ENCODE peak calls at places on chromosome 19, in four cellular contexts. One of them, this sample, is unnamed.

GRCh38 chr19:48963371-48964204 is 1.5 kb upstream of the FTL start:
- DNase-seq in thoracic aorta: peak; percentile 33
- DNase-seq in aorta: peak; percentile 89
- DNase-seq in fibroblast of the aortic adventitia: peak; percentile 73
- DNase-seq in this sample: peak; percentile 83

GRCh38 chr19:55642153-55643002 is 1.1 kb upstream of the ZNF581 start:
- DNase-seq in aorta: peak; percentile 66
- DNase-seq in fibroblast of the aortic adventitia: peak; percentile 44
- DNase-seq in thoracic aorta: no peak
- DNase-seq in this sample: peak; percentile 65

GRCh38 chr19:10861118-10861651 is 10.2 kb upstream of the CARM1 start:
- DNase-seq in fibroblast of the aortic adventitia: no peak
- DNase-seq in thoracic aorta: no peak
- DNase-seq in aorta: no peak
- DNase-seq in this sample: peak; percentile 63

GRCh38 chr19:48321372-48321621 is 4.1 kb upstream of the EMP3 start:
- DNase-seq in thoracic aorta: peak; percentile 91
- DNase-seq in aorta: peak; percentile 99
- DNase-seq in fibroblast of the aortic adventitia: peak; percentile 67
- DNase-seq in this sample: peak; percentile 99

GRCh38 chr19:48858984-48859710 is 9.3 kb downstream of the PLEKHA4 start:
- DNase-seq in fibroblast of the aortic adventitia: no peak
- DNase-seq in aorta: peak; percentile 67
- DNase-seq in thoracic aorta: no peak
- DNase-seq in this sample: peak; percentile 79

GRCh38 chr19:40974633-40975037 is 16.4 kb upstream of the CYP2B6 start:
- DNase-seq in fibroblast of the aortic adventitia: peak; percentile 86
- DNase-seq in thoracic aorta: peak; percentile 31
- DNase-seq in aorta: peak; percentile 71
- DNase-seq in this sample: peak; percentile 74

GRCh38 chr19:48966541-48967345 is 1.6 kb downstream of the FTL start:
- DNase-seq in fibroblast of the aortic adventitia: peak; percentile 22
- DNase-seq in thoracic aorta: no peak
- DNase-seq in aorta: no peak
- DNase-seq in this sample: no peak

GRCh38 chr19:952680-953500 is 27.1 kb downstream of the ARID3A start:
- DNase-seq in aorta: no peak
- DNase-seq in thoracic aorta: no peak
- DNase-seq in fibroblast of the aortic adventitia: no peak
- DNase-seq in this sample: no peak

GRCh38 chr19:1400281-1401137 is 833 bp downstream of the GAMT start:
- DNase-seq in aorta: no peak
- DNase-seq in fibroblast of the aortic adventitia: no peak
- DNase-seq in thoracic aorta: no peak
- DNase-seq in this sample: no peak

GRCh38 chr19:52648336-52648990 is 10.3 kb upstream of the ZNF83 start:
- DNase-seq in fibroblast of the aortic adventitia: peak; percentile 70
- DNase-seq in aorta: no peak
- DNase-seq in thoracic aorta: no peak
- DNase-seq in this sample: no peak

GRCh38 chr19:30635026-30635985 is 263.1 kb downstream of the ZNF536 start:
- DNase-seq in fibroblast of the aortic adventitia: no peak
- DNase-seq in thoracic aorta: no peak
- DNase-seq in aorta: no peak
- DNase-seq in this sample: no peak

GRCh38 chr19:11513946-11514345 is 8.3 kb upstream of the ZNF653 start:
- DNase-seq in thoracic aorta: no peak
- DNase-seq in aorta: no peak
- DNase-seq in fibroblast of the aortic adventitia: no peak
- DNase-seq in this sample: no peak

GRCh38 chr19:4891066-4891465 is 11.6 kb downstream of the ARRDC5 start:
- DNase-seq in thoracic aorta: no peak
- DNase-seq in fibroblast of the aortic adventitia: no peak
- DNase-seq in aorta: no peak
- DNase-seq in this sample: no peak

GRCh38 chr19:4897146-4897545 is 5.5 kb downstream of the ARRDC5 start:
- DNase-seq in fibroblast of the aortic adventitia: no peak
- DNase-seq in aorta: no peak
- DNase-seq in thoracic aorta: no peak
- DNase-seq in this sample: no peak

DNA sequence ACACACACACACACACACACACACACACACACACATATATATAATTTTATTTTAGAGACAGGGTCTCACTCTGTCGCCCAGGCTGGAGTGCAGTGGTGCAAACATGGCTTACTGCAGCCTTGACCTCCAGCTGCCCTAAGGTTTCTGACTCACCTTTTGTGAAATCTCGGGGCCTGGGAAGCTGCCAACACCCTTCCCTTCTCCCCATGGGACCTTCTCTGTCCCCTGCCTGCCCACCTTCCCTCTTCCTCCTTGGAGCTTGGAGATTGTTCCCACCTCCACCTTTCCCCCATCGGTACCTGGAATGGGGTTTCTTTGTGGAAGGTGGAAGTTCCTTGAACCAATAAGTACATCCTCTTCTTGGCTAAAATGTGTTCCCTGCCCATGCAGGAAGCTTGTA is 6.3 kb downstream of the ARRDC5 start:
- DNase-seq in thoracic aorta: no peak
- DNase-seq in fibroblast of the aortic adventitia: peak; percentile 39
- DNase-seq in aorta: no peak
- DNase-seq in this sample: no peak
- H3K4me3 ChIP-seq in thoracic aorta: no peak overlapping the region
- H3K4me3 ChIP-seq in fibroblast of the aortic adventitia: no peak overlapping the region
- H3K4me3 ChIP-seq in aorta: no peak overlapping the region
- H3K4me3 ChIP-seq in this sample: no peak overlapping the region

GRCh38 chr19:2783781-2784145 is 690 bp upstream of the SGTA start:
- DNase-seq in aorta: no peak
- DNase-seq in thoracic aorta: no peak
- DNase-seq in fibroblast of the aortic adventitia: no peak
- DNase-seq in this sample: no peak
- H3K4me3 ChIP-seq in aorta: no peak overlapping the region
- H3K4me3 ChIP-seq in thoracic aorta: peak overlapping the region; percentile 88
- H3K4me3 ChIP-seq in fibroblast of the aortic adventitia: peak overlapping the region; percentile 58
- H3K4me3 ChIP-seq in this sample: peak overlapping the region; percentile 99

GRCh38 chr19:9856609-9857008 is 21.5 kb downstream of the PIN1 start:
- DNase-seq in thoracic aorta: no peak
- DNase-seq in fibroblast of the aortic adventitia: no peak
- DNase-seq in aorta: no peak
- DNase-seq in this sample: no peak

GRCh38 chr19:9857076-9857721 is 22.1 kb downstream of the PIN1 start:
- DNase-seq in fibroblast of the aortic adventitia: no peak
- DNase-seq in aorta: no peak
- DNase-seq in thoracic aorta: no peak
- DNase-seq in this sample: no peak

GRCh38 chr19:9860407-9860806 is 25.3 kb downstream of the PIN1 start:
- DNase-seq in fibroblast of the aortic adventitia: no peak
- DNase-seq in thoracic aorta: no peak
- DNase-seq in aorta: no peak
- DNase-seq in this sample: no peak

GRCh38 chr19:9858766-9859165 is 23.6 kb downstream of the PIN1 start:
- DNase-seq in fibroblast of the aortic adventitia: no peak
- DNase-seq in thoracic aorta: no peak
- DNase-seq in aorta: no peak
- DNase-seq in this sample: no peak

DNA sequence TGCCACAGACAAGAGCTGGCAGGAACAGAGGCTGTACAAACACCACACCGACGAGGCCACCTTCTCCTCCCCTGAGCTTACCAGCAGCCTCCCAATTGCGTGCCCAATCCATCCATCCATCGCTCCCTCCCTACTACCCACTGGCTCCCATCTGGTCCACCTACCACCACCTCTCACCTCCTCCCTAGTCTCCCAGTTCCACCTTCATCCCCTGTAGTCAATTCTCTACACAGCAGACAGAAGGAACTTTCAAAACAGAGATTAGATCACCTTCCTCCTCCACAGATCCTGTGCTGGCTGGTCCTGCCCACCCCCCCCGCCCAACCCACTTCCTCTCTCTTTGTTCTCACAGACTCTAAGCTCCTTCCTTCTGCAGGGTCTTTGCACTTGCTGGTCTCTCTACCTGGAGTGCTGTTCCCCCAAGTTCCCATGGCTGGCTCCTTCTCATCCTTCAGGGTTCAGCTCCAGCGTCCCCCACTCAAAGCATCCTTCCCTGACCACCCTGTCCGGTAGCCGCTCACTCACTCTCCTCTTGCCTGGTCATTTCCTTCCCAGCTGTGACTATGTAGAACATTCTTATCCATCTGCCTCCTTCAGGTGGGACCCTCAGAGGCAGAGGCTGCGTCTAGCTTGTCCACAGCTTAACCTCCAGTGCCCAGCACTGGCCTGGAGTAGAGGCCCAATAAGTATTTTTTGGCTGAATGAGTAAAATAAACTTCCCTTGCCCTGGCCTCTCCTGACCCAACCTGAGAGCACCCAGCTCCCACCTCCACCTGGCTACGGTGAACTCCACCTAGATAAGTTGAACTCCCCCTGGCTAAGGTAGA is 23.0 kb downstream of the PIN1 start:
- DNase-seq in fibroblast of the aortic adventitia: no peak
- DNase-seq in aorta: no peak
- DNase-seq in thoracic aorta: no peak
- DNase-seq in this sample: no peak
- H3K4me3 ChIP-seq in fibroblast of the aortic adventitia: no peak overlapping the region
- H3K4me3 ChIP-seq in aorta: no peak overlapping the region
- H3K4me3 ChIP-seq in thoracic aorta: no peak overlapping the region
- H3K4me3 ChIP-seq in this sample: no peak overlapping the region

DNA sequence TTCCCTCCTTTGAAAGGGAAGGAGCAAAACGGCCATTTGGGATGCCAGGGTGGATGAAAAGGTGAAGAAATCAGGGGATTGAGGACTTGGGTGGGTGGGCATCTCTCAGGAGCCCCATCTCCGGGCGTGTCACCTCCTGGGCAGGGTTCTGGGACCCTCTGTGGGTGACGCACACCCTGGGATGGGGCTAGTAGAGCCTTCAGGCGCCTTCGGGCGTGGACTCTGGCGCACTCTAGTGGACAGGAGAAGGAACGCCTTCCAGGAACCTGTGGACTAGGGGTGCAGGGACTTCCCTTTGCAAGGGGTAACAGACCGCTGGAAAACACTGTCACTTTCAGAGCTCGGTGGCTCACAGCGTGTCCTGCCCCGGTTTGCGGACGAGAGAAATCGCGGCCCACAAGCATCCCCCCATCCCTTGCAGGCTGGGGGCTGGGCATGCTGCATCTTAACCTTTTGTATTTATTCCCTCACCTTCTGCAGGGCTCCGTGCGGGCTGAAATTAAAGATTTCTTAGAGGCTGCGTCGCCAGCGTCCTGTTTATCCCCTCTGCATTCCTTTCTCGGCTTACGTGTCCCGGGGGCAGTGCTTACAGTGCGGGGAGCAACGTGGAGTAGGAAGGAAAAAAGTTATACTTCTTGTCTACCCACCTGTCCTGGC is 15.2 kb upstream of the S1PR4 start:
- DNase-seq in fibroblast of the aortic adventitia: peak; percentile 61
- DNase-seq in thoracic aorta: no peak
- DNase-seq in aorta: peak; percentile 69
- DNase-seq in this sample: peak; percentile 85
- H3K4me3 ChIP-seq in fibroblast of the aortic adventitia: no peak overlapping the region
- H3K4me3 ChIP-seq in thoracic aorta: no peak overlapping the region
- H3K4me3 ChIP-seq in aorta: no peak overlapping the region
- H3K4me3 ChIP-seq in this sample: no peak overlapping the region

GRCh38 chr19:18008814-18009213 is 844 bp downstream of the ARRDC2 start:
- DNase-seq in fibroblast of the aortic adventitia: no peak
- DNase-seq in thoracic aorta: no peak
- DNase-seq in aorta: no peak
- DNase-seq in this sample: no peak
- H3K4me3 ChIP-seq in fibroblast of the aortic adventitia: no peak overlapping the region
- H3K4me3 ChIP-seq in thoracic aorta: peak overlapping the region; percentile 76
- H3K4me3 ChIP-seq in aorta: no peak overlapping the region
- H3K4me3 ChIP-seq in this sample: peak overlapping the region; percentile 72

GRCh38 chr19:53978975-53979801 is 12.2 kb upstream of the CACNG6 start:
- DNase-seq in aorta: no peak
- DNase-seq in thoracic aorta: no peak
- DNase-seq in fibroblast of the aortic adventitia: no peak
- DNase-seq in this sample: no peak

GRCh38 chr19:53981408-53981998 is 9.9 kb upstream of the CACNG6 start:
- DNase-seq in fibroblast of the aortic adventitia: no peak
- DNase-seq in thoracic aorta: no peak
- DNase-seq in aorta: no peak
- DNase-seq in this sample: no peak

GRCh38 chr19:53977991-53978731 is 13.3 kb upstream of the CACNG6 start:
- DNase-seq in fibroblast of the aortic adventitia: peak; percentile 98
- DNase-seq in thoracic aorta: peak; percentile 3
- DNase-seq in aorta: peak; percentile 70
- DNase-seq in this sample: peak; percentile 64

GRCh38 chr19:53980553-53981407 is 10.7 kb upstream of the CACNG6 start:
- DNase-seq in fibroblast of the aortic adventitia: peak; percentile 96
- DNase-seq in thoracic aorta: no peak
- DNase-seq in aorta: no peak
- DNase-seq in this sample: no peak

DNA sequence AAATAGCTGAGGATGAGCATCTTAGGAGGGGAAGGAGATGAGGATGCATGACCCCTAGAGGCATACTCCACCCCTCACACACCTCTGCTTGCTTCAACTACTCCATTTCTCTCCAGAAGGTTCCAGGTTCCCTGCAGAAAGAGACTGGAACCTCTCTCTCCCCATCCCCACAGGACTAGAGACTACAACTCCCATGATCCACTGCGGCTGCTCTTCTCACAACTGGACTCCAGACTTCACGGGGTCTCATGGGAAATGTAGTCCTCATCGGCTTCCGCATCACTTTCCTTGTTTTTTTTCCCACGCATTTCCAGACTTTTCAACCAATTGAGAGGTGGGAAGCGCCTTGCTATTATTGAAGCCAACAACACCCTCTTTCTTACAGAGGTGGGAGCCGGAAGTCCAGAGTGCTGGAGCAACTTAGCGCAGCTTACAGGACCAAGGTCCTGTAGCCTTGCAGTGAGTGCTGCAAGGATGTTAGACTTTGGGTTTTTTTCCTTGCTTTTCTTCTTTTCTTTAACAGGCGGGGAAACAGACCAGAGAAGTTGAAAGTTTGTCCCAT is 13.9 kb upstream of the CACNG6 start:
- DNase-seq in thoracic aorta: peak; percentile 62
- DNase-seq in fibroblast of the aortic adventitia: peak; percentile 93
- DNase-seq in aorta: peak; percentile 85
- DNase-seq in this sample: peak; percentile 72
- H3K4me3 ChIP-seq in thoracic aorta: peak overlapping the region; percentile 68
- H3K4me3 ChIP-seq in fibroblast of the aortic adventitia: peak overlapping the region; percentile 70
- H3K4me3 ChIP-seq in aorta: peak overlapping the region; percentile 4
- H3K4me3 ChIP-seq in this sample: peak overlapping the region; percentile 40

GRCh38 chr19:15175609-15176008 is 25.2 kb downstream of the NOTCH3 start:
- DNase-seq in fibroblast of the aortic adventitia: no peak
- DNase-seq in aorta: no peak
- DNase-seq in thoracic aorta: no peak
- DNase-seq in this sample: no peak
- H3K4me3 ChIP-seq in fibroblast of the aortic adventitia: no peak overlapping the region
- H3K4me3 ChIP-seq in aorta: no peak overlapping the region
- H3K4me3 ChIP-seq in thoracic aorta: no peak overlapping the region
- H3K4me3 ChIP-seq in this sample: no peak overlapping the region

This sample was measured in lower lobe of right lung.